ENCODE peak calls at places on chromosomes 2 and 18, in seven cellular contexts. L is left lung, R is ovary, B is IMR-90, F is transverse colon, P is thyroid gland, S is endodermal cell. G is an unnamed sample.
A peak's percentile ranks its signal among the peaks of the same experiment; 100 is the strongest.

GRCh38 chr2:203061346-203061745 is 46.7 kb downstream of the NBEAL1 start:
- DNase-seq in L (no peak), R (no peak), B (peak; percentile 84), F (no peak), P (no peak), S (no peak), G (no peak)

GRCh38 chr2:28868611-28869010 is 1.5 kb downstream of the TRMT61B start:
- DNase-seq in L (no peak), R (no peak), B (no peak), F (no peak), P (no peak), S (peak; percentile 45), G (no peak)

GRCh38 chr2:172085460-172086159 is at the start of gene DLX1:
- DNase-seq in L (no peak), R (no peak), B (no peak), F (no peak), P (no peak), S (no peak), G (no peak)

GRCh38 chr2:239177325-239177724 is 223.5 kb downstream of the HDAC4 start:
- DNase-seq in L (peak; percentile 9), R (no peak), B (no peak), F (no peak), P (no peak), S (no peak), G (no peak)

GRCh38 chr2:214557884-214558283 is 147.0 kb downstream of the VWC2L start:
- DNase-seq in L (no peak), R (no peak), B (no peak), F (no peak), P (no peak), S (no peak), G (no peak)

GRCh38 chr2:17058772-17059402 is 393.3 kb upstream of the CYRIA start:
- DNase-seq in L (no peak), R (no peak), B (no peak), F (no peak), P (no peak), S (peak; percentile 87), G (no peak)

GRCh38 chr18:5466256-5466655 is 77.5 kb downstream of the EPB41L3 start:
- DNase-seq in L (no peak), R (no peak), B (no peak), F (no peak), P (no peak), S (no peak), G (no peak)

GRCh38 chr2:106057206-106057605 is 136.9 kb downstream of the UXS1 start:
- DNase-seq in L (no peak), R (no peak), B (no peak), F (no peak), P (no peak), S (no peak), G (no peak)

GRCh38 chr2:173101687-173102086 is 26.0 kb downstream of the MAP3K20 start:
- DNase-seq in L (no peak), R (no peak), B (peak; percentile 76), F (no peak), P (no peak), S (no peak), G (no peak)

GRCh38 chr18:73756256-73757091 is 391.2 kb downstream of the FBXO15 start:
- DNase-seq in L (no peak), R (no peak), B (peak; percentile 14), F (no peak), P (no peak), S (no peak), G (no peak)

GRCh38 chr2:152627010-152627957 is 90.0 kb downstream of the PRPF40A start:
- DNase-seq in L (no peak), R (no peak), B (peak; percentile 55), F (no peak), P (no peak), S (no peak), G (no peak)

GRCh38 chr2:9750224-9751215 is 92.8 kb upstream of the TAF1B start:
- DNase-seq in L (no peak), R (no peak), B (no peak), F (no peak), P (peak; percentile 39), S (no peak), G (no peak)

GRCh38 chr2:37854676-37855282 is 70.3 kb upstream of the RMDN2 start:
- DNase-seq in L (no peak), R (no peak), B (no peak), F (no peak), P (no peak), S (no peak), G (no peak)

GRCh38 chr2:98716786-98717185 is 14.1 kb downstream of the MGAT4A start:
- DNase-seq in L (no peak), R (no peak), B (no peak), F (no peak), P (no peak), S (no peak), G (no peak)

GRCh38 chr2:25831744-25832449 is 46.4 kb downstream of the ASXL2 start:
- DNase-seq in L (no peak), R (no peak), B (no peak), F (no peak), P (no peak), S (no peak), G (no peak)

GRCh38 chr18:46222710-46223360 is 118.7 kb downstream of the HAUS1 start:
- DNase-seq in L (no peak), R (no peak), B (no peak), F (no peak), P (no peak), S (no peak), G (no peak)

GRCh38 chr2:47008381-47009280 is 93.0 kb upstream of the MCFD2 start:
- DNase-seq in L (no peak), R (peak; percentile 84), B (peak; percentile 69), F (no peak), P (peak; percentile 91), S (no peak), G (no peak)

GRCh38 chr2:67616749-67617148 is 219.6 kb downstream of the ETAA1 start:
- DNase-seq in L (peak; percentile 32), R (no peak), B (peak; percentile 96), F (no peak), P (no peak), S (no peak), G (no peak)

GRCh38 chr2:160229591-160229990 is 29.5 kb upstream of the ITGB6 start:
- DNase-seq in L (no peak), R (no peak), B (peak; percentile 62), F (no peak), P (no peak), S (no peak), G (no peak)

GRCh38 chr2:226873051-226873620 is 37.3 kb downstream of the RHBDD1 start:
- DNase-seq in L (no peak), R (no peak), B (peak; percentile 59), F (no peak), P (no peak), S (no peak), G (no peak)

GRCh38 chr2:179842498-179843153 is 18.8 kb downstream of the ZNF385B start:
- DNase-seq in L (no peak), R (peak; percentile 20), B (no peak), F (no peak), P (peak; percentile 2), S (peak; percentile 83), G (no peak)

GRCh38 chr18:39799010-39799409 is 2156.0 kb upstream of the PIK3C3 start:
- DNase-seq in L (no peak), R (no peak), B (no peak), F (peak; percentile 13), P (no peak), S (no peak), G (no peak)

DNA sequence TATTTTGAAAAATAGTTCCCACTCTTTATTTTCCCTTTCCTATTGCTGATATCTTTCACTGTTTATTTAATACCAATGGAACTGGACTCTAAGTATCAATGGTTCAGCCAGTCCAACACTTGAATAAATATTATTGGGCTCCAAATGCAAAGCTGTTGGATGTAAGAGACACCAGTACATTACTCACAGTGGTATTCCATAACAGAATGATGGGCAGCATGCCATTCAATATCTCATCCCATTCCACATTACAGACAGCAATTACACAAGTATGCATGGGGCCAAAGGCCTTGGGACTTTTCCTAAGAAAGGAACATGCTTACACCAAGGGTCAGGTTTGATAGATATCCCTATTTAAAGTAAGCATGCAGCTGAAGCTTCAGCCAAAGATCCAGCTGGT is 231.9 kb downstream of the RND3 start:
- DNase-seq in L (no peak), R (no peak), B (peak; percentile 89), F (no peak), P (no peak), S (no peak), G (no peak)
- H3K9me3 ChIP-seq in L (no peaks in the 10 kb centered on the region), R (no peaks in the 10 kb centered on the region), B (no peaks in the 10 kb centered on the region), F (no peaks in the 10 kb centered on the region), P (no peaks in the 10 kb centered on the region), S (no peaks in the 10 kb centered on the region), G (no peaks in the 10 kb centered on the region)

DNA sequence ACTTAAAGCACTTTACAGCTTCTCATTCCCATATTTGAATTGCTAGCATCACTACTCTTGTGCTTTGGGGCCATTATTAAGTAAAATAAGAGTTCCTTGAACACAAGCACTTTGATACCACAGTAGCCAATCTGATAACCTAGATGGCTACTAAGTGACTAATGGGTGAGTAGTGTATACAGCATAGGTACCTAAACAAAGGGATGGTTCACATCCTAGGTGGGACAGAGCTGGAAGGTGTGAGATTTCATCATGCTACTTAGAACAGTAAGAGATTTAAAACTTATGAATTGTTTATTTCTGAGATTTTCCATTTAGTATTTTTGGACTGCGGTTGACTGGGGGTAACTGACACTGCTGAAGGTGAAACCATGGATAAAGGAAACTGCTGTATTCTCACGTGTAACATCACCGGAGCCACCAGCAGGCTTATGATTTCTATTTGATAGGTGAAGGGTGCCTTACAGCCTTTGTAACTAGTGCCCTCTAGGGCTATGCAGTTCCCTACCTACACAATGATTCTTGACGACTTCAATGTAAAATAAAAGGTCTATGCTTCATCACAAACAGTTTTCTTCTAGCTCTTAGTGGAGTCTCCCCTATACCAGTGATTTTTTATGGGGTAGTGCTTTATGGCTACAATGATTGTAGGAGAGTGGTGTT is 22.1 kb upstream of the CRIM1 start:
- DNase-seq in L (no peak), R (no peak), B (no peak), F (no peak), P (no peak), S (no peak), G (no peak)
- TF ChIP-seq CTCF in L (no peak), R (no peak), B (no peak), F (no peak), P (no peak), S (peak; percentile 68), G (no peak)

GRCh38 chr2:241803387-241804325 is 5.3 kb upstream of the NEU4 start:
- DNase-seq in L (peak; percentile 43), R (peak; percentile 59), B (peak; percentile 31), F (peak; percentile 28), P (peak; percentile 65), S (peak; percentile 60), G (no peak)
- H3K4me3 ChIP-seq in L (peak overlapping the region; percentile 13), R (peak overlapping the region; percentile 25), B (peak overlapping the region; percentile 44), F (no peak overlapping the region), P (peak overlapping the region; percentile 34), S (peak overlapping the region; percentile 64), G (peak overlapping the region; percentile 44)

GRCh38 chr2:22189893-22190292 is 1066.1 kb downstream of the TDRD15 start:
- DNase-seq in L (no peak), R (no peak), B (peak; percentile 1), F (no peak), P (no peak), S (no peak), G (no peak)

DNA sequence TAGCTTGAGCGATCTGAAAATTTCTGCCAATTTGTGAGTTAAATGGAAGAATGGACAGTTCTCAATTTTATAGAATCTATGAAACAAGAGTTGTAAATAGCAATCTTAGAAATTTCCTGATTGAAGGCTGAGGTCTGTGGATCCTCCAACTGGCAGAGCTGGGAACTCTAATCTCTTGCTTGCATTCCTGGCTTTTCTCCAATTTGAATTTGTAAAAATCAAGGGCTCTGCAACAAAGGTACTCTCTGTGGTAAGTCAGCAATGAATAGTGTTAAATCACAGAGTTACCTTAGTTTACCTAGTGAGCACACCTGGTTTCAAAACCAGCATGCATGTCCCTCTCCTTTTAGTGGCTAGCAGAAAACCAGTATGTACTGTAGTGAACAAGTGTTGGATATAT is 1070.5 kb downstream of the TDRD15 start:
- DNase-seq in L (no peak), R (no peak), B (no peak), F (no peak), P (no peak), S (no peak), G (no peak)
- H3K9me3 ChIP-seq in L (no peaks in the 10 kb centered on the region), R (no peaks in the 10 kb centered on the region), B (no peaks in the 10 kb centered on the region), F (no peaks in the 10 kb centered on the region), P (no peaks in the 10 kb centered on the region), S (no peaks in the 10 kb centered on the region), G (no peaks in the 10 kb centered on the region)